ENCODE peak calls at places on chromosome 22, in nine cellular contexts. I is psoas muscle; C is GM23248; J is esophagus muscularis mucosa; N is thoracic aorta; U is A549; Q is aorta; B is CD8-positive, alpha-beta memory T cell; S is Peyer's patch. L is an unnamed sample.

GRCh38 chr22:48186121-48186790 is 1423.8 kb downstream of the TBC1D22A start:
- DNase-seq in Q (no peak), N (no peak), C (no peak), I (no peak), J (no peak), U (no peak), S (no peak), B (no peak), L (peak; percentile 38)

GRCh38 chr22:21937041-21937820 is 15.4 kb downstream of the PPM1F start:
- DNase-seq in I (peak; percentile 53), U (no peak), J (no peak), B (no peak), N (no peak), Q (peak; percentile 75), S (no peak), C (peak; percentile 67), L (no peak)

GRCh38 chr22:44361391-44362126 is 48.8 kb upstream of the SHISAL1 start:
- DNase-seq in I (peak; percentile 7), N (no peak), C (no peak), Q (peak; percentile 39), B (peak; percentile 25), S (no peak), U (no peak), J (no peak), L (peak; percentile 68)

GRCh38 chr22:31122532-31123291 is at the start of gene INPP5J:
- DNase-seq in C (peak; percentile 68), Q (no peak), J (no peak), I (peak; percentile 40), U (peak; percentile 78), N (no peak), S (no peak), B (no peak), L (no peak)

GRCh38 chr22:45200862-45201511 is 37.3 kb downstream of the NUP50 start:
- DNase-seq in S (no peak), I (no peak), N (no peak), C (no peak), J (no peak), B (no peak), Q (no peak), U (no peak), L (no peak)

GRCh38 chr22:31223786-31224191 is 11.7 kb downstream of the LIMK2 start:
- DNase-seq in I (no peak), U (no peak), C (no peak), J (no peak), B (no peak), N (no peak), S (no peak), Q (no peak), L (no peak)

GRCh38 chr22:22952531-22953295 is 65.1 kb downstream of the IGLL5 start:
- DNase-seq in C (no peak), S (no peak), J (no peak), N (no peak), Q (no peak), U (no peak), B (no peak), I (no peak), L (peak; percentile 24)

GRCh38 chr22:48431536-48432315 is 1395.9 kb downstream of the BRD1 start:
- DNase-seq in N (no peak), C (no peak), I (no peak), B (no peak), Q (peak; percentile 29), J (no peak), U (no peak), S (no peak), L (no peak)

GRCh38 chr22:30238136-30238535 is 8.4 kb downstream of the LIF start:
- DNase-seq in B (no peak), J (no peak), I (no peak), Q (no peak), N (no peak), S (no peak), U (no peak), C (no peak), L (no peak)

GRCh38 chr22:23383491-23384450 is 196.3 kb downstream of the IGLL1 start:
- DNase-seq in Q (peak; percentile 45), N (no peak), C (peak; percentile 13), B (no peak), I (no peak), U (no peak), J (no peak), S (no peak), L (no peak)

GRCh38 chr22:17315310-17315709 is 54.0 kb upstream of the CECR2 start:
- DNase-seq in S (no peak), N (no peak), Q (no peak), I (no peak), J (no peak), U (no peak), B (no peak), C (no peak), L (no peak)

GRCh38 chr22:20422271-20422958 is 15.2 kb downstream of the SCARF2 start:
- DNase-seq in N (no peak), S (no peak), Q (peak; percentile 51), B (peak; percentile 41), U (no peak), C (peak; percentile 82), I (no peak), J (no peak), L (no peak)

DNA sequence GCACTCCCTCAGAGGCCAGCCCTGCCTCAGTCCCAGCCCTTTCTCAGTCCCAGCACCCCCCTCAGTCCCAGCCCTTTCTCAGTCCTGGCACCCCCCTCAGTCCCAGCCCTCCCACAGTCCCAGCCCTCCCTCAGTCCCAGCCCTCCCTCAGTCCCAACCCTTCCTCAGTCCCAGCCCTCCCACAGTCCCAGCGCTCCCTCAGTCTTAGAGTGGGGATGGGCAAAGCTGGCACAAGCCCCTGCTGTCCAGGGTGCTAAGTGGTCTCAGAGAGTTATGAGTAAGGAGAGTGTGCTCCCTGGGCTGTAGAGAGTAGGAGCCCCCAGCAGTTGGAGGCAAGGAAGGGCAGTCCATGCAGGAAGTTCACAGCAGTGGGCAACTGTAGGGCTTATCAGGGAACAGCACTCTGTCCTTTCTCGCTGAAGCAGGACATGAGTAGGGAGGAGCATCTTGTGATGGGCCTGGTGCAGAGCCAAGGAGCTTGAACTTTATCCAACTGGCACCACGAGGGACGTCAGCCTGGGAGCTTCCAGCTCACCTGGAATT is 51.4 kb upstream of the CRYBB3 start:
- DNase-seq in J (no peak), U (no peak), B (no peak), I (no peak), N (no peak), Q (no peak), S (no peak), C (no peak), L (no peak)
- H3K27ac ChIP-seq in J (peak overlapping the region; percentile 47), U (no peak overlapping the region), B (no peak overlapping the region), I (no peak overlapping the region), N (peak overlapping the region; percentile 53), Q (peak overlapping the region; percentile 64), S (no peak overlapping the region), C (no peak overlapping the region), L (peak overlapping the region; percentile 68)

DNA sequence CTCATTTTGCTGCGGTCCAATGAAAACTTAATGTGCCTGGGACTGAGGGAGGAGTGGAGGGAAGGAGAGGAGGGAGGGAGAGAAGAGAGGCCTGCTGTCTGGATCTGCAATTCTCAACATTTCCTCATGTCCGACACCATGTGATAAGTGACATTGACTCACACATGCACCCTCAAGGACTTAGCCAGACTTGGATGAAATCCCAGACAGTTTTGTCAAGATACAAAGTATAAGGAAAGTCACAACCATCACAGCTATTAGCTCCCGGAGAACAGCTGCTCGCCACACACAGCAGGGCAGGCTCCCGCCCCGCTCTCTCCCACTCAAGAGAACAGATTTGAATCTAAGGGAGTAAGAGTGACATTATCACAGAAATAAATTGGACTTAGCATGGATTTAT is 5.5 kb downstream of the DNAL4 start:
- DNase-seq in J (no peak), I (no peak), C (peak; percentile 96), B (no peak), U (no peak), Q (no peak), S (no peak), N (peak; percentile 28), L (no peak)
- H3K27ac ChIP-seq in J (peak overlapping the region; percentile 61), I (peak overlapping the region; percentile 63), C (peak overlapping the region; percentile 50), B (no peak overlapping the region), U (peak overlapping the region; percentile 55), Q (peak overlapping the region; percentile 56), S (no peak overlapping the region), N (peak overlapping the region; percentile 89), L (peak overlapping the region; percentile 83)

GRCh38 chr22:49966041-49966715 is 5.6 kb downstream of the PIM3 start:
- DNase-seq in S (no peak), Q (no peak), U (no peak), J (no peak), N (peak; percentile 1), B (peak; percentile 47), I (peak; percentile 17), C (no peak), L (peak; percentile 72)

GRCh38 chr22:49965291-49966040 is 4.9 kb downstream of the PIM3 start:
- DNase-seq in J (no peak), U (no peak), I (peak; percentile 22), S (no peak), Q (peak; percentile 46), N (no peak), B (peak; percentile 47), C (no peak), L (peak; percentile 73)

GRCh38 chr22:49967333-49968241 is 7.0 kb downstream of the PIM3 start:
- DNase-seq in C (peak; percentile 37), J (no peak), U (no peak), N (peak; percentile 7), S (peak; percentile 54), I (peak; percentile 83), Q (peak; percentile 81), B (no peak), L (peak; percentile 77)

GRCh38 chr22:49968313-49968830 is 7.8 kb downstream of the PIM3 start:
- DNase-seq in I (peak; percentile 28), Q (peak; percentile 54), N (peak; percentile 1), B (peak; percentile 45), S (peak; percentile 15), C (no peak), U (no peak), J (no peak), L (peak; percentile 74)

DNA sequence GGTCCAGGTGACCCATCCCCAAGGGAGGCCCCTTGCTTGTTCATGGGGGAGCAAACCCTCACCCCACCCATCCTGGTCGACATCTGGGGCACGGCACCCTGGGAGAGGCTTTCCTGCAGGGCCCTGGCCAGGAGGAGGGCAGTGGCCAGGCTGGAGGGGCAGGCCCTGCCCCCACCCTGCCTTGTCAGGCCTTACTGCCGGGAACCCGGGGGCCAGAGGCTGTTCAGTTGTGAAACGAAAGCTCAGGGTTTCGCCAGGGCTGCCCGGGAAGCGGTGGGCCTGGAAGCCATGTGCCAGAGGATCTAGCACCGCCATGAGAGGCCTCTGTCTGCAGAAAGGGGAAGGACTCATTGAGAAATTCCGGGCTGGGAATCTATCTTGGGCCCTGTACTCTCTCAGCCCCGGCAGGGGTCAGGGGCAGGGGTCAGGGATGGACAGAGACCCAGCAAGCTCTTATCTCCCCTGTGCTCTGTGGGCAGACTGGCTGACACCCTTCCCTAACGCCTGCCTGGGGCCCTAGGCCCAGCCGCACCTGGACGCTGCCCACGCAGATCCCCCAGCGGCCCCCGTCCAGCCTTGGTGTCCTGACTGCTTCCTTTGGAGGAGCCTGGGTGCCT is 6.3 kb downstream of the PIM3 start:
- DNase-seq in I (peak; percentile 71), B (peak; percentile 48), S (peak; percentile 15), N (peak; percentile 11), C (no peak), U (no peak), J (no peak), Q (peak; percentile 86), L (peak; percentile 79)
- H3K27ac ChIP-seq in I (peak overlapping the region; percentile 97), B (no peak overlapping the region), S (peak overlapping the region; percentile 77), N (peak overlapping the region; percentile 50), C (no peak overlapping the region), U (no peak overlapping the region), J (peak overlapping the region; percentile 94), Q (peak overlapping the region; percentile 22), L (peak overlapping the region; percentile 99)

DNA sequence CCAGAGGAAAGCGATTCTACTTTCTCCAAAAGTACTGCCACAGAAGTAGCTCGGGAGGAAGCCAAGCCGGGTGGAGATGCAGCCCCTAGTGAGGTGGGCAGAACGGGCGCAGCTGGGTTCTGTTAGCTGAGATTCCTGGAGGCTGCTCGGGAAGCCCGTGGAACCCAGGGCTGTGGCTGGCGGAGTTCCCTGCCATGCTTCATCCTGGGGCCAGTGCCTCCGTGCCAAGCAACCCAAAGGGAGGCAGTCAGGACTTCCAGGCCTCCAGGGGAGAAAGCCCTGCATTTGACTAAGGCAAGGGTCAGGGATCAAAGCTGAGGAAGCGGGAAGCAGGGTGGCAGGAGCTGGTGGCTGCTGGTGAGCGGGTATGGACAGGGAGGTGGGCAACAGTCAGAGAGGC is 6.7 kb upstream of the TRMU start:
- DNase-seq in S (no peak), Q (peak; percentile 23), J (no peak), B (peak; percentile 19), U (no peak), N (no peak), I (no peak), C (no peak), L (no peak)
- H3K27ac ChIP-seq in S (no peak overlapping the region), Q (no peak overlapping the region), J (no peak overlapping the region), B (no peak overlapping the region), U (no peak overlapping the region), N (no peak overlapping the region), I (no peak overlapping the region), C (no peak overlapping the region), L (no peak overlapping the region)

L was measured in coronary artery.